ENCODE peak calls at places on chromosomes 7 and 10, in six cellular contexts. N, I, E, P, M and X are unnamed samples.

GRCh38 chr10:60413306-60414012 is 23.8 kb upstream of the ANK3 start:
- DNase-seq in N (no peak), I (no peak), E (no peak), P (no peak), M (no peak), X (no peak)

GRCh38 chr10:87865201-87866025 is 2.0 kb downstream of the PTEN start:
- DNase-seq in N (no peak), I (no peak), E (no peak), P (no peak), M (no peak), X (no peak)

GRCh38 chr10:49089789-49090595 is 25.3 kb downstream of the VSTM4 start:
- DNase-seq in N (no peak), I (peak), E (no peak), P (peak), M (no peak), X (no peak)

GRCh38 chr10:29535012-29535777 is 99.6 kb downstream of the SVIL start:
- DNase-seq in N (peak), I (peak), E (peak), P (peak), M (peak), X (peak)

GRCh38 chr7:91436655-91437054 is 172.4 kb downstream of the FZD1 start:
- DNase-seq in N (no peak), I (no peak), E (no peak), P (no peak), M (no peak), X (no peak)

GRCh38 chr10:109914966-109915365 is 8.3 kb downstream of the XPNPEP1 start:
- DNase-seq in N (no peak), I (peak), E (no peak), P (no peak), M (peak), X (peak)

GRCh38 chr7:94907026-94907419 is 371 bp upstream of the PPP1R9A start:
- DNase-seq in N (no peak), I (no peak), E (no peak), P (no peak), M (no peak), X (no peak)

GRCh38 chr10:24513155-24513554 is 210.5 kb downstream of the ARHGAP21 start:
- DNase-seq in N (no peak), I (peak), E (no peak), P (no peak), M (peak), X (peak)

GRCh38 chr7:11753441-11753840 is 78.6 kb downstream of the THSD7A start:
- DNase-seq in N (peak), I (no peak), E (no peak), P (no peak), M (no peak), X (no peak)

GRCh38 chr10:101136708-101137121 is 5.6 kb downstream of the TLX1 start:
- DNase-seq in N (no peak), I (no peak), E (no peak), P (no peak), M (no peak), X (no peak)

GRCh38 chr10:109205929-109206585 is 717.3 kb downstream of the XPNPEP1 start:
- DNase-seq in N (no peak), I (peak), E (no peak), P (no peak), M (peak), X (peak)

GRCh38 chr10:25061711-25062455 is 45.5 kb downstream of the THNSL1 start:
- DNase-seq in N (no peak), I (peak), E (no peak), P (no peak), M (peak), X (peak)

DNA sequence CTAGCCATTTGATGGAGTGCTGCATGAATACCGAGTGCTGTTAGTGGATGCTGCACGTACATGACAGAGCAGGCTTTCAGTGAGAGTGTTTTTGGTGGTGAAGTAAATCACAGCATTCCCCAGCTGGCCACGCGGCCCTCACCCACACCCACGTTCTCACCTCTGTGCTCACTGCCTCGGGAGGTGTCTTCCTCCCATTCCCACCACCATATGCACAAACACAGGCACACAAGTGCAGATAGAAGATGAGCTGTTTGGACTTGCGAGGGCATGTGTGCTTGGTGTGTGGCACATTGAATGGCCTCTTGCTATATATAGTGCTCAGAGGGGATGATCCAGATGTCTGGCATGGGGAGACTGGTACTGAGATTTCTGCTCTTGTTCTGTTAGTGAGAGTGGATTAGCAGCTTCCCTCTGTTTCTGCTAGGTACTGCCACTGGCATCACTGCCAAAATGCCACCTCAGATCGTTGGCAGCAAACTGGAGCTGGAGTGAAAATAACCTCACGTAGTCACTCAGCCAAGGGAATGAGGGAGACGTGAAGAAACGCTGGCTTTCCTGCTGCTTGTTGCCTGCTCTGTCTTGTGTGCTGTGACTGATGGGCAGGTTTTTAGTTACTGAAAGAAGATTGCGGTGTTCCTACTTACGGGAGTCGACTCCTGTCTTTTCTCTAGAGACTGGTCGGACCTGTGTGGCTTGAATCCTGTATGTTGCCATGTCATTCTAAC is 19.1 kb downstream of the DNAJB6 start:
- DNase-seq in N (no peak), I (peak), E (peak), P (no peak), M (peak), X (peak)
- H3K4me3 ChIP-seq in N (no peak), I (no peak), E (no peak), P (no peak), M (no peak), X (no peak)

GRCh38 chr7:133060016-133060415 is 21.9 kb downstream of the CHCHD3 start:
- DNase-seq in N (no peak), I (no peak), E (no peak), P (no peak), M (no peak), X (no peak)
- H3K4me3 ChIP-seq in N (no peak), I (no peak), E (no peak), P (no peak), M (no peak), X (no peak)

DNA sequence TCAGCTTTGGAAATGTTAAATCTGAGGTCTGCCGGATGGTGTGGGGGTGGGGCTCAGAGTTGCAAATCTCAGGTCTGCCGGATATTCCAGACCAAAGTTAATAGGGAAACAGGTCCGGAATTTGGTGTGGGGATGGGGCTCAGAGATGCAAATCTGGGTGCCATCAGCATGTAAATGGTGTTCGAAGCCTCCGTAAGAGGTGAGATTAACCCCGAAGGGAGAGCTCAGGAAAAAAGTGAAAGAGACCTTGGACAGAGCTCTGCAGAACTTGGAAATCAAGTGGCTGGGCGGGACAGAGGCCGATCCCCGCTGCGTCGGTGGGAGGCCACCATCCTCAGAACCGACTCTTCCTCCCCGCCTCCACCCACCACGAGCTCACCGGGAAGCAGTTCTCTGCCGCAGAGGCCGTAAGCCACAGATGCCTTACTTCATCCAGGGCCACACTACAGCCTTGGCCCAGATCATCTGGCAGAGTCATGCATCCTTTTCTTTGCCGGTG is 1.7 kb upstream of the SEPHS1 start:
- DNase-seq in N (no peak), I (peak), E (peak), P (peak), M (peak), X (peak)
- H3K4me3 ChIP-seq in N (peak), I (peak), E (peak), P (peak), M (peak), X (peak)

GRCh38 chr10:61765176-61766087 is 102.7 kb downstream of the CABCOCO1 start:
- DNase-seq in N (no peak), I (no peak), E (no peak), P (no peak), M (no peak), X (no peak)
- H3K4me3 ChIP-seq in N (peak), I (no peak), E (no peak), P (no peak), M (no peak), X (no peak)